ENCODE peak calls at places on chromosomes 3 and 15, in six cellular contexts. L, D, G, S, W and H are unnamed samples.

GRCh38 chr3:63328386-63328785 is 50.3 kb downstream of the SYNPR start:
- DNase-seq in L (no peak), D (no peak), G (no peak), S (no peak), W (no peak), H (no peak)

GRCh38 chr3:45917146-45917885 is 25.9 kb upstream of the CXCR6 start:
- DNase-seq in L (no peak), D (no peak), G (no peak), S (no peak), W (no peak), H (no peak)

GRCh38 chr3:168162172-168162571 is 66.4 kb upstream of the GOLIM4 start:
- DNase-seq in L (no peak), D (peak), G (no peak), S (no peak), W (no peak), H (no peak)

GRCh38 chr3:58039609-58040008 is 31.4 kb downstream of the FLNB start:
- DNase-seq in L (no peak), D (no peak), G (no peak), S (no peak), W (no peak), H (no peak)

GRCh38 chr15:69648215-69648614 is 195.6 kb downstream of the RPLP1 start:
- DNase-seq in L (no peak), D (no peak), G (no peak), S (no peak), W (no peak), H (no peak)

GRCh38 chr3:16205156-16205870 is 30.8 kb downstream of the GALNT15 start:
- DNase-seq in L (no peak), D (peak), G (no peak), S (no peak), W (no peak), H (no peak)

GRCh38 chr3:66472313-66473134 is 28.3 kb downstream of the LRIG1 start:
- DNase-seq in L (peak), D (no peak), G (no peak), S (no peak), W (no peak), H (no peak)

GRCh38 chr3:86794336-86795065 is 196.4 kb downstream of the VGLL3 start:
- DNase-seq in L (no peak), D (no peak), G (no peak), S (no peak), W (no peak), H (no peak)

GRCh38 chr15:71114066-71114680 is 1.1 kb upstream of the THSD4 start:
- DNase-seq in L (no peak), D (no peak), G (no peak), S (no peak), W (no peak), H (no peak)

GRCh38 chr3:187922704-187923393 is 177.6 kb upstream of the BCL6 start:
- DNase-seq in L (no peak), D (no peak), G (no peak), S (no peak), W (no peak), H (no peak)

GRCh38 chr3:122488262-122488973 is 26.3 kb downstream of the KPNA1 start:
- DNase-seq in L (no peak), D (no peak), G (no peak), S (no peak), W (no peak), H (no peak)

GRCh38 chr3:76753599-76753998 is 286.3 kb upstream of the ROBO2 start:
- DNase-seq in L (no peak), D (no peak), G (no peak), S (no peak), W (no peak), H (no peak)

GRCh38 chr3:101509811-101510210 is 3.2 kb downstream of the SENP7 start:
- DNase-seq in L (no peak), D (peak), G (no peak), S (no peak), W (no peak), H (no peak)

GRCh38 chr3:62415312-62415791 is 42.0 kb upstream of the FEZF2 start:
- DNase-seq in L (no peak), D (no peak), G (no peak), S (peak), W (no peak), H (no peak)

GRCh38 chr3:24628523-24629258 is 134.0 kb upstream of the THRB start:
- DNase-seq in L (peak), D (peak), G (no peak), S (no peak), W (no peak), H (no peak)

GRCh38 chr15:53558384-53558783 is 201.1 kb downstream of the WDR72 start:
- DNase-seq in L (no peak), D (no peak), G (no peak), S (no peak), W (no peak), H (no peak)

GRCh38 chr15:89164712-89165211 is 56.6 kb downstream of the RLBP1 start:
- DNase-seq in L (no peak), D (no peak), G (no peak), S (no peak), W (no peak), H (no peak)

GRCh38 chr3:127064391-127065137 is 81.6 kb downstream of the PLXNA1 start:
- DNase-seq in L (no peak), D (peak), G (no peak), S (no peak), W (no peak), H (no peak)

GRCh38 chr15:99076555-99077308 is 28.1 kb upstream of the SYNM start:
- DNase-seq in L (peak), D (peak), G (peak), S (peak), W (peak), H (no peak)

GRCh38 chr3:193870376-193871092 is 265.4 kb upstream of the HES1 start:
- DNase-seq in L (no peak), D (no peak), G (no peak), S (no peak), W (no peak), H (no peak)

GRCh38 chr3:35778201-35778600 is 138.9 kb downstream of the ARPP21 start:
- DNase-seq in L (no peak), D (no peak), G (no peak), S (no peak), W (no peak), H (no peak)

GRCh38 chr3:21747376-21747775 is 3.6 kb downstream of the ZNF385D start:
- DNase-seq in L (no peak), D (no peak), G (no peak), S (no peak), W (no peak), H (no peak)

GRCh38 chr3:17770682-17771081 is 28.3 kb upstream of the TBC1D5 start:
- DNase-seq in L (no peak), D (no peak), G (no peak), S (no peak), W (no peak), H (no peak)

GRCh38 chr3:68893600-68894239 is 38.6 kb downstream of the TAFA4 start:
- DNase-seq in L (peak), D (peak), G (no peak), S (peak), W (no peak), H (no peak)

GRCh38 chr15:77533530-77533929 is 99.2 kb downstream of the LINGO1 start:
- DNase-seq in L (no peak), D (no peak), G (no peak), S (peak), W (peak), H (no peak)

GRCh38 chr15:48695088-48695834 is 49.8 kb upstream of the FBN1 start:
- DNase-seq in L (no peak), D (peak), G (no peak), S (no peak), W (no peak), H (no peak)

GRCh38 chr3:197746214-197746613 is 3.5 kb upstream of the FYTTD1 start:
- DNase-seq in L (no peak), D (no peak), G (no peak), S (no peak), W (no peak), H (no peak)

GRCh38 chr15:49187537-49188245 is 17.6 kb downstream of the GALK2 start:
- DNase-seq in L (no peak), D (no peak), G (no peak), S (no peak), W (no peak), H (no peak)

GRCh38 chr3:98657429-98657828 is 64.0 kb upstream of the CPOX start:
- DNase-seq in L (peak), D (no peak), G (peak), S (peak), W (peak), H (no peak)

GRCh38 chr15:51312754-51313390 is 25.5 kb downstream of the CYP19A1 start:
- DNase-seq in L (no peak), D (no peak), G (no peak), S (no peak), W (no peak), H (no peak)

GRCh38 chr15:100958326-100959065 is 39.3 kb downstream of the LRRK1 start:
- DNase-seq in L (no peak), D (no peak), G (no peak), S (no peak), W (no peak), H (no peak)

GRCh38 chr3:133377396-133377795 is 22.5 kb upstream of the BFSP2 start:
- DNase-seq in L (no peak), D (peak), G (peak), S (peak), W (no peak), H (no peak)

GRCh38 chr3:194280777-194281176 is 70.4 kb downstream of the CPN2 start:
- DNase-seq in L (no peak), D (no peak), G (no peak), S (no peak), W (no peak), H (peak)

GRCh38 chr15:68564173-68564572 is 14.6 kb upstream of the CORO2B start:
- DNase-seq in L (no peak), D (no peak), G (no peak), S (no peak), W (no peak), H (no peak)

GRCh38 chr15:68570974-68571373 is 7.8 kb upstream of the CORO2B start:
- DNase-seq in L (no peak), D (no peak), G (no peak), S (no peak), W (no peak), H (no peak)

GRCh38 chr15:68565701-68566100 is 13.1 kb upstream of the CORO2B start:
- DNase-seq in L (no peak), D (no peak), G (no peak), S (no peak), W (peak), H (no peak)

GRCh38 chr15:68566377-68566954 is 12.3 kb upstream of the CORO2B start:
- DNase-seq in L (no peak), D (no peak), G (no peak), S (no peak), W (peak), H (no peak)

DNA sequence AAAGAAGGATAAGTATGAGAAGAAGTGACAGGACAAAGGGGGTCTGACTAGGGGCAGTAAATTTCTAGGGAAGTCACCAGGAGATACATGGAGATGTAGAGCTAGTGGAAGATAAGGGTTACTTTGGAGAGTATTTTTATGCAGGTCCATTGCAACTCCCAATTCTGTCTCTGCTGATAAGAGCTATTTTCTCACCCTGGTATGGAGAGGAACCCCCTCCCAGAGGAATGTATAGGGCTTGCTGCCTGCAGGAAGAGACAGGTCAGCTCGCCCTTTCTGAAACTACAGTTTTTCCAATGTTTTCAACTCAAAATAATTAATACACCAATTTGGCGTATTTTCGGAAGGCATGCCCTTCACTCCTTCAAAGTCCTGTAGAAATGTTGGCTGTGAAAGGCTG is 11.4 kb upstream of the CORO2B start:
- DNase-seq in L (no peak), D (no peak), G (no peak), S (no peak), W (no peak), H (no peak)
- TF ChIP-seq CTCF in L (no peak), D (no peak), G (no peak), S (no peak), W (no peak), H (no peak)

GRCh38 chr3:184910664-184911063 is 98.7 kb downstream of the VPS8 start:
- DNase-seq in L (peak), D (no peak), G (no peak), S (no peak), W (no peak), H (no peak)
- TF ChIP-seq CTCF in L (no peak), D (no peak), G (no peak), S (no peak), W (no peak), H (no peak)

DNA sequence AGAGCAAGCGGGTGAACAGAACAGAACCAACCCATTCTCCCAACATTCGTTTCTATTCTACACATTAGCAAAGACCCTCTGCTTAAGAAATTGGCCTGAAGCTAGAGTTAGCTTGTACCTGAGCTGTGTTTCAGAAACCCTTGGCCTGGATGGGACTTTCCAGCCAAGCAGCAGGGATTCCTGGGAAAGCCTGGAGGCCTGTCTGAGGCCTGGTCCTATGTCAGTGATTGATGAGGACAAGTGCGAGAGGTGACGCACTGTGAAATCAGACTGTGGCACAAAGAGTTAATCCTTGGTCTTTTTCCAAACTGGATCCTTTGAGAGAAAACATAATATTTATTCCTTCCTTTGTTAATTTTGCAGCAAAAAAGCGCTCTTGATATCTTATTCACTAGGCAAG is 225.1 kb upstream of the ATP11B start:
- DNase-seq in L (no peak), D (no peak), G (no peak), S (no peak), W (no peak), H (no peak)
- TF ChIP-seq CTCF in L (no peak), D (no peak), G (no peak), S (no peak), W (no peak), H (no peak)

GRCh38 chr3:39183231-39184080 is 8.9 kb downstream of the XIRP1 start:
- DNase-seq in L (no peak), D (no peak), G (no peak), S (peak), W (no peak), H (no peak)

GRCh38 chr3:39180183-39180545 is 12.2 kb downstream of the XIRP1 start:
- DNase-seq in L (no peak), D (no peak), G (no peak), S (no peak), W (no peak), H (no peak)

GRCh38 chr3:39184081-39184967 is 8.1 kb downstream of the XIRP1 start:
- DNase-seq in L (no peak), D (no peak), G (no peak), S (no peak), W (no peak), H (no peak)

GRCh38 chr3:39180546-39181346 is 11.6 kb downstream of the XIRP1 start:
- DNase-seq in L (peak), D (no peak), G (peak), S (peak), W (peak), H (peak)

GRCh38 chr3:39181408-39182335 is 10.7 kb downstream of the XIRP1 start:
- DNase-seq in L (no peak), D (no peak), G (no peak), S (no peak), W (no peak), H (no peak)
- TF ChIP-seq CTCF in L (no peak), D (no peak), G (no peak), S (no peak), W (no peak), H (no peak)

GRCh38 chr3:154338008-154338407 is 13.7 kb upstream of the DHX36 start:
- DNase-seq in L (no peak), D (no peak), G (no peak), S (no peak), W (no peak), H (no peak)

GRCh38 chr3:154338570-154338969 is 14.3 kb upstream of the DHX36 start:
- DNase-seq in L (no peak), D (no peak), G (no peak), S (no peak), W (no peak), H (no peak)

DNA sequence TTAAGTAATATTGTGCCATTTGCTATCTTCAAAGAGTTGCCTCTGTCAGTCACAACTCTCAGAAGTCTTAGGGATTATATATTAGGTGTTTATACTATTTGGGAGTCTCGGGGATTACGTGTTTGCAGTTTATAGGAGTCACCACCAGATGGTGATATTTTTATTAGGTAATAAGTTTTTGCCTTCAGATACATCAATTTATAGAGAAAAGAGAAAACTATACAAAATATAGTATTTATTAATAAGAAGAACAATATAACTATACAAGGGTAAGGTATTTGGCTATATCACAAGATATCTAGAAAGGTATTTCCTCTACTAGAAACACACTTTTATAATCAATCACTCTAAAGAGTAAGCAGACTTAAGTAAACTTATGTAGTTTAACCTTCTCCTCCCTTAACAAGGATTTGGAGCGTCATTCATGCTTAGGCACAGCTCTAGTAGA is 10.7 kb upstream of the DHX36 start:
- DNase-seq in L (peak), D (peak), G (no peak), S (no peak), W (no peak), H (no peak)
- TF ChIP-seq CTCF in L (no peak), D (peak), G (peak), S (no peak), W (peak), H (no peak)

DNA sequence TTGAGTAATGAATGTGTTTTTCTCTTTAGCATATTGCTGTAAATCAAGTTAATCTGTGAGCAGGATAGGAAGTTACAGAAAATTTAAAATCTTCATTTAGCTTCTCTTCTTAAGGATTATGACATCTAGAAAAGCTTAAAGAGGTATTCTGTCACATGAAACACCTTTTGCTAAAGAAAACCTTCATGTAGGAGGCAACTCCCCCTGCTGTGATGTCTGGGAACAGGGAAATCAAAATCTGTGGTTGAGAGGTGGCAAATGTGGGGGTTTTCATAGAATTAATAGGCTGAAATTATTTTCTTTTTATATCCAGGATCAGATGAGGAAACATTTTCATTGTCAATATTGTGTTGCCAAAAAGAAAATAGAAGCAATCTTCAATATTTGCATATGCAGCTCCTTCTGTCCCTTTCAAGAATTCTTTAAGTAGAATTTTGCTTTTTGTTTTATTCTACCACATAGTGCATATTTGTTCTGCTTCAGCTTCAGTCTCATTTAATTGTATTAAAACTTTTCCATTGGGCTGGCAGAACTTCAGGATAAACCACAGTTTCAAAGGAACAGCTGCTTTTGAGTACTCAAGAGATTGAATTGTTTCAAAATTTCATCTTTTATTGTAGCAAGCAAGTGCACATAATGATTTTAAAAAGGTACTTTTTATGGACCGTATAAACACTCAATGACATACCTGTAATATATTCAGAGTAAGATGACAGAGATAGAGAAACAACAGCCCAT is 128.4 kb downstream of the RAP2B start:
- DNase-seq in L (peak), D (no peak), G (no peak), S (peak), W (no peak), H (no peak)
- TF ChIP-seq CTCF in L (no peak), D (peak), G (no peak), S (peak), W (no peak), H (no peak)